ENCODE peak calls at places on chromosomes 5 and 9, in six cellular contexts. One of them, this sample, is unnamed. For H3K36me3, the result is how much of the 10 kb centered on the place peaks cover.

GRCh38 chr5:179437341-179438001 is 92.2 kb upstream of the ADAMTS2 start:
- DNase-seq in SJCRH30: no peak
- DNase-seq in fibroblast of lung: no peak
- DNase-seq in right atrium auricular region: no peak
- DNase-seq in A673: no peak
- DNase-seq in neural progenitor cell: peak
- DNase-seq in this sample: no peak

GRCh38 chr9:96453625-96454024 is 3.7 kb downstream of the HABP4 start:
- DNase-seq in SJCRH30: no peak
- DNase-seq in fibroblast of lung: peak
- DNase-seq in right atrium auricular region: peak
- DNase-seq in A673: peak
- DNase-seq in neural progenitor cell: peak
- DNase-seq in this sample: no peak

GRCh38 chr9:100474082-100474949 is 1.4 kb downstream of the TMEFF1 start:
- DNase-seq in SJCRH30: peak
- DNase-seq in fibroblast of lung: no peak
- DNase-seq in right atrium auricular region: no peak
- DNase-seq in A673: peak
- DNase-seq in neural progenitor cell: peak
- DNase-seq in this sample: no peak

GRCh38 chr5:8993031-8993430 is 552.8 kb downstream of the SEMA5A start:
- DNase-seq in SJCRH30: no peak
- DNase-seq in fibroblast of lung: no peak
- DNase-seq in right atrium auricular region: no peak
- DNase-seq in A673: no peak
- DNase-seq in neural progenitor cell: peak
- DNase-seq in this sample: no peak

GRCh38 chr5:82367930-82368329 is 89.8 kb upstream of the RPS23 start:
- DNase-seq in SJCRH30: no peak
- DNase-seq in fibroblast of lung: peak
- DNase-seq in right atrium auricular region: no peak
- DNase-seq in A673: no peak
- DNase-seq in neural progenitor cell: no peak
- DNase-seq in this sample: no peak

GRCh38 chr5:41641621-41642020 is 131.2 kb upstream of the PLCXD3 start:
- DNase-seq in SJCRH30: no peak
- DNase-seq in fibroblast of lung: peak
- DNase-seq in right atrium auricular region: no peak
- DNase-seq in A673: peak
- DNase-seq in neural progenitor cell: no peak
- DNase-seq in this sample: no peak

GRCh38 chr5:69138796-69139195 is 28.2 kb upstream of the CCNB1 start:
- DNase-seq in SJCRH30: no peak
- DNase-seq in fibroblast of lung: no peak
- DNase-seq in right atrium auricular region: no peak
- DNase-seq in A673: no peak
- DNase-seq in neural progenitor cell: no peak
- DNase-seq in this sample: no peak

GRCh38 chr5:78601622-78602314 is 46.8 kb downstream of the LHFPL2 start:
- DNase-seq in SJCRH30: no peak
- DNase-seq in fibroblast of lung: peak
- DNase-seq in right atrium auricular region: no peak
- DNase-seq in A673: no peak
- DNase-seq in neural progenitor cell: no peak
- DNase-seq in this sample: no peak

GRCh38 chr5:86971034-86971511 is 296.6 kb upstream of the RASA1 start:
- DNase-seq in SJCRH30: no peak
- DNase-seq in fibroblast of lung: peak
- DNase-seq in right atrium auricular region: no peak
- DNase-seq in A673: peak
- DNase-seq in neural progenitor cell: no peak
- DNase-seq in this sample: no peak

GRCh38 chr5:132807163-132807838 is 5.8 kb upstream of the SOWAHA start:
- DNase-seq in SJCRH30: peak
- DNase-seq in fibroblast of lung: no peak
- DNase-seq in right atrium auricular region: no peak
- DNase-seq in A673: peak
- DNase-seq in neural progenitor cell: peak
- DNase-seq in this sample: no peak

GRCh38 chr5:15933481-15934207 is 245.9 kb downstream of the MARCHF11 start:
- DNase-seq in SJCRH30: no peak
- DNase-seq in fibroblast of lung: peak
- DNase-seq in right atrium auricular region: no peak
- DNase-seq in A673: no peak
- DNase-seq in neural progenitor cell: peak
- DNase-seq in this sample: no peak

GRCh38 chr5:154683101-154683757 is 71.9 kb upstream of the LARP1 start:
- DNase-seq in SJCRH30: no peak
- DNase-seq in fibroblast of lung: no peak
- DNase-seq in right atrium auricular region: no peak
- DNase-seq in A673: no peak
- DNase-seq in neural progenitor cell: no peak
- DNase-seq in this sample: no peak

GRCh38 chr9:76537150-76537646 is 78.2 kb downstream of the GCNT1 start:
- DNase-seq in SJCRH30: peak
- DNase-seq in fibroblast of lung: peak
- DNase-seq in right atrium auricular region: peak
- DNase-seq in A673: no peak
- DNase-seq in neural progenitor cell: peak
- DNase-seq in this sample: no peak

GRCh38 chr5:96984506-96985192 is 48.8 kb downstream of the LNPEP start:
- DNase-seq in SJCRH30: no peak
- DNase-seq in fibroblast of lung: peak
- DNase-seq in right atrium auricular region: no peak
- DNase-seq in A673: no peak
- DNase-seq in neural progenitor cell: no peak
- DNase-seq in this sample: no peak

GRCh38 chr5:927172-928015 is 34.7 kb downstream of the TRIP13 start:
- DNase-seq in SJCRH30: no peak
- DNase-seq in fibroblast of lung: no peak
- DNase-seq in right atrium auricular region: no peak
- DNase-seq in A673: no peak
- DNase-seq in neural progenitor cell: no peak
- DNase-seq in this sample: no peak

GRCh38 chr5:116539222-116539621 is 35.4 kb downstream of the SEMA6A start:
- DNase-seq in SJCRH30: no peak
- DNase-seq in fibroblast of lung: no peak
- DNase-seq in right atrium auricular region: no peak
- DNase-seq in A673: no peak
- DNase-seq in neural progenitor cell: no peak
- DNase-seq in this sample: no peak

GRCh38 chr9:126347911-126348760 is 21.5 kb downstream of the MVB12B start:
- DNase-seq in SJCRH30: peak
- DNase-seq in fibroblast of lung: no peak
- DNase-seq in right atrium auricular region: no peak
- DNase-seq in A673: no peak
- DNase-seq in neural progenitor cell: peak
- DNase-seq in this sample: no peak

GRCh38 chr5:169648725-169649124 is 11.7 kb downstream of the DOCK2 start:
- DNase-seq in SJCRH30: peak
- DNase-seq in fibroblast of lung: peak
- DNase-seq in right atrium auricular region: no peak
- DNase-seq in A673: no peak
- DNase-seq in neural progenitor cell: no peak
- DNase-seq in this sample: no peak

GRCh38 chr5:76942581-76942980 is 10.3 kb upstream of the CRHBP start:
- DNase-seq in SJCRH30: peak
- DNase-seq in fibroblast of lung: peak
- DNase-seq in right atrium auricular region: no peak
- DNase-seq in A673: no peak
- DNase-seq in neural progenitor cell: no peak
- DNase-seq in this sample: no peak

GRCh38 chr9:124346347-124347163 is 68.7 kb downstream of the PSMB7 start:
- DNase-seq in SJCRH30: no peak
- DNase-seq in fibroblast of lung: no peak
- DNase-seq in right atrium auricular region: no peak
- DNase-seq in A673: no peak
- DNase-seq in neural progenitor cell: no peak
- DNase-seq in this sample: no peak

GRCh38 chr5:22242532-22242931 is 610.6 kb downstream of the CDH12 start:
- DNase-seq in SJCRH30: no peak
- DNase-seq in fibroblast of lung: no peak
- DNase-seq in right atrium auricular region: no peak
- DNase-seq in A673: peak
- DNase-seq in neural progenitor cell: peak
- DNase-seq in this sample: no peak

GRCh38 chr9:129888085-129888808 is 53.0 kb downstream of the USP20 start:
- DNase-seq in SJCRH30: no peak
- DNase-seq in fibroblast of lung: no peak
- DNase-seq in right atrium auricular region: no peak
- DNase-seq in A673: no peak
- DNase-seq in neural progenitor cell: no peak
- DNase-seq in this sample: peak

GRCh38 chr9:129888809-129889460 is 53.7 kb downstream of the USP20 start:
- DNase-seq in SJCRH30: no peak
- DNase-seq in fibroblast of lung: no peak
- DNase-seq in right atrium auricular region: no peak
- DNase-seq in A673: no peak
- DNase-seq in neural progenitor cell: no peak
- DNase-seq in this sample: peak

GRCh38 chr9:129891519-129891918 is 56.3 kb downstream of the USP20 start:
- DNase-seq in SJCRH30: no peak
- DNase-seq in fibroblast of lung: no peak
- DNase-seq in right atrium auricular region: no peak
- DNase-seq in A673: no peak
- DNase-seq in neural progenitor cell: no peak
- DNase-seq in this sample: no peak

GRCh38 chr9:129889936-129890717 is 54.9 kb downstream of the USP20 start:
- DNase-seq in SJCRH30: no peak
- DNase-seq in fibroblast of lung: no peak
- DNase-seq in right atrium auricular region: no peak
- DNase-seq in A673: no peak
- DNase-seq in neural progenitor cell: peak
- DNase-seq in this sample: peak

DNA sequence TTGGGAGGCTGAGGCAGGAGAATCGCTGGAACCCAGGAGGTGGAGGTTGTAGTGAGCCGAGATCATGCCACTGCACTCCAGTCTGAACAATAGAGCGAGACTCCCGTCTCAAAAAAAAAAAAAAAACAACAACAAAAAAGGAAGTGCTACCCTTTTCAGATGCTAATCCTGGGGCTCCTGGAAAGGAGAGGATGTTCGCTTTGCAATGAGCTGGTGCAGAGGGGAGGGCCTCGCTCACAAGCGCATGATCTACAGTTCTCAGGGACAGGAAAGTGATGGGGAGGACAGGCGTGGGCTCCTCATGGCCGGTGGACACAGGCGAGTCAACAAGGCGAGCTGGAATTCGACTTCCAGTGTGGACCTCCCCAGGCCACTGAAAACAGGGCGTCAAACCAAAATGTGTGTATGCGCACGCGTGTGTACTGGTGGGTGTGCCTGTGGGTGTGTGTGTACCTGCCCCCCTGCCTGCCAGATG is 54.2 kb downstream of the USP20 start:
- DNase-seq in SJCRH30: no peak
- DNase-seq in fibroblast of lung: no peak
- DNase-seq in right atrium auricular region: no peak
- DNase-seq in A673: no peak
- DNase-seq in neural progenitor cell: no peak
- DNase-seq in this sample: no peak
- H3K27ac ChIP-seq in SJCRH30: no peak
- H3K27ac ChIP-seq in fibroblast of lung: no peak
- H3K27ac ChIP-seq in right atrium auricular region: no peak
- H3K27ac ChIP-seq in A673: no peak
- H3K27ac ChIP-seq in neural progenitor cell: no peak
- H3K27ac ChIP-seq in this sample: peak

GRCh38 chr9:21815643-21816042 is 13.2 kb downstream of the MTAP start:
- DNase-seq in SJCRH30: no peak
- DNase-seq in fibroblast of lung: no peak
- DNase-seq in right atrium auricular region: no peak
- DNase-seq in A673: no peak
- DNase-seq in neural progenitor cell: no peak
- DNase-seq in this sample: no peak
- H3K36me3 ChIP-seq in SJCRH30: half or more
- H3K36me3 ChIP-seq in fibroblast of lung: under half
- H3K36me3 ChIP-seq in right atrium auricular region: under half
- H3K36me3 ChIP-seq in A673: under half
- H3K36me3 ChIP-seq in neural progenitor cell: under half
- H3K36me3 ChIP-seq in this sample: under half

GRCh38 chr9:133372144-133372543 is 3.7 kb downstream of the SURF4 start:
- DNase-seq in SJCRH30: no peak
- DNase-seq in fibroblast of lung: no peak
- DNase-seq in right atrium auricular region: no peak
- DNase-seq in A673: no peak
- DNase-seq in neural progenitor cell: no peak
- DNase-seq in this sample: no peak
- H3K4me3 ChIP-seq in SJCRH30: no peak
- H3K4me3 ChIP-seq in fibroblast of lung: no peak
- H3K4me3 ChIP-seq in right atrium auricular region: no peak
- H3K4me3 ChIP-seq in A673: no peak
- H3K4me3 ChIP-seq in neural progenitor cell: no peak
- H3K4me3 ChIP-seq in this sample: peak

GRCh38 chr5:59182722-59183121 is 599.8 kb downstream of the RAB3C start:
- DNase-seq in SJCRH30: no peak
- DNase-seq in fibroblast of lung: no peak
- DNase-seq in right atrium auricular region: no peak
- DNase-seq in A673: no peak
- DNase-seq in neural progenitor cell: peak
- DNase-seq in this sample: no peak
- H3K27ac ChIP-seq in SJCRH30: no peak
- H3K27ac ChIP-seq in fibroblast of lung: no peak
- H3K27ac ChIP-seq in right atrium auricular region: no peak
- H3K27ac ChIP-seq in A673: no peak
- H3K27ac ChIP-seq in neural progenitor cell: no peak
- H3K27ac ChIP-seq in this sample: no peak

DNA sequence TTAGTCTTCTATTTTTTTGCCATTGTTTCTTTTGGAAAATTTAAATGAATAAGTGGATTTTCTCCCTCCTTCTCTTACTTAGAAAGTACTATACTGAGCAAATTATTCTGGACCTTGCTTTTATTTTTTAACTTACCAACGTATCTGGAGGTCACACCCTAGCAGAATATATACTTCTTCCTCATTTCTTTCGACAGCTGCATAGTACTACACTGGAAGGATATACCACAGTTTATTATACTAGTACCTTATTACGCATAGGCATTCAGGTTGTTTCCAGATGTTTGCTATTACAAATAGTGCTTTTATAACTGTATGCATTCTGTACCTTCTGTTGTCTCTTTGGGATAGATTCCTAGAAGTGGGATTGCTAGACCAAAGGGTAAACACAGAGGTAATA is 16.7 kb downstream of the RC3H2 start:
- DNase-seq in SJCRH30: no peak
- DNase-seq in fibroblast of lung: no peak
- DNase-seq in right atrium auricular region: no peak
- DNase-seq in A673: no peak
- DNase-seq in neural progenitor cell: no peak
- DNase-seq in this sample: no peak
- H3K36me3 ChIP-seq in SJCRH30: half or more
- H3K36me3 ChIP-seq in fibroblast of lung: under half
- H3K36me3 ChIP-seq in right atrium auricular region: half or more
- H3K36me3 ChIP-seq in A673: half or more
- H3K36me3 ChIP-seq in neural progenitor cell: under half
- H3K36me3 ChIP-seq in this sample: half or more

DNA sequence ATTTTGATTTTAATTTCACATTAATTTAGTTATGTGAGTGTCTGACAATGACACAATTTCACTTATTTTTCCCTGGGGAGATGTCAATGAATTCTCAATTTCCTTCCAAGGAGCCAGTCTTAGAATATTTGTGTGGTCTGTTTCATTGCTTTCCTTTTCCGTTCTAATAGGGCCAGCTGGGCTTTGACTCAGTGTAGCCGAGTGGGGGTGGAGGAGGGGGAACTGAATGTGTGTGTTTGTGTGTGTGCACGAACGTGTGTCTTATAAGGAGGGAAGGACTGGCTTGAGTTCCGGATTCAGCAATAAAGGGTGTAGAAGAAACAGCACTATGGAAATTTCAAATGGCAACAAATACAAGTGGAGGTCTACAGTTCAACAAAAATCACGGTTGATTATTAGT is 100.1 kb downstream of the BASP1 start:
- DNase-seq in SJCRH30: no peak
- DNase-seq in fibroblast of lung: no peak
- DNase-seq in right atrium auricular region: no peak
- DNase-seq in A673: peak
- DNase-seq in neural progenitor cell: no peak
- DNase-seq in this sample: no peak
- H3K4me3 ChIP-seq in SJCRH30: no peak
- H3K4me3 ChIP-seq in fibroblast of lung: no peak
- H3K4me3 ChIP-seq in right atrium auricular region: no peak
- H3K4me3 ChIP-seq in A673: no peak
- H3K4me3 ChIP-seq in neural progenitor cell: no peak
- H3K4me3 ChIP-seq in this sample: no peak

This sample was measured in effector memory CD4-positive, alpha-beta T cell.